ENCODE peak calls at places on chromosomes 6 and 20, in six cellular contexts. K, U, Q, V, J and H are unnamed samples.

GRCh38 chr6:134376785-134377184 is 58.9 kb upstream of the SGK1 start:
- DNase-seq in U (no peak), Q (no peak), K (no peak), V (no peak), J (no peak), H (no peak)

GRCh38 chr20:35091808-35092523 is 641 bp downstream of the TRPC4AP start:
- DNase-seq in U (no peak), V (no peak), K (no peak), J (no peak), Q (peak; percentile 31), H (no peak)

GRCh38 chr6:148251286-148251685 is 91.4 kb upstream of the SASH1 start:
- DNase-seq in Q (peak; percentile 57), V (no peak), J (no peak), K (no peak), U (no peak), H (no peak)

GRCh38 chr6:39344821-39345280 is 22.3 kb upstream of the KCNK16 start:
- DNase-seq in K (no peak), J (no peak), V (no peak), Q (peak; percentile 38), U (no peak), H (no peak)

GRCh38 chr20:43220612-43221011 is 30.9 kb upstream of the PTPRT start:
- DNase-seq in V (no peak), Q (no peak), J (no peak), U (no peak), K (no peak), H (no peak)

GRCh38 chr6:41503841-41504525 is 42.2 kb upstream of the FOXP4 start:
- DNase-seq in K (no peak), V (no peak), J (no peak), Q (peak; percentile 42), U (no peak), H (no peak)

GRCh38 chr6:127539292-127539691 is 20.2 kb upstream of the MTCL3 start:
- DNase-seq in J (no peak), V (no peak), K (no peak), U (no peak), Q (peak; percentile 16), H (no peak)

GRCh38 chr20:10549511-10549910 is 114.4 kb downstream of the SLX4IP start:
- DNase-seq in K (no peak), V (no peak), J (no peak), U (peak; percentile 38), Q (no peak), H (no peak)

GRCh38 chr6:135936606-135937005 is 85.1 kb downstream of the PDE7B start:
- DNase-seq in V (no peak), Q (peak; percentile 83), K (no peak), J (peak; percentile 42), U (no peak), H (no peak)

GRCh38 chr20:62405108-62405980 is 1.7 kb downstream of the CABLES2 start:
- DNase-seq in Q (peak; percentile 75), U (peak; percentile 54), V (no peak), K (no peak), J (peak; percentile 58), H (peak; percentile 63)

GRCh38 chr20:58408603-58409246 is 19.7 kb downstream of the VAPB start:
- DNase-seq in J (no peak), U (no peak), K (no peak), V (no peak), Q (peak; percentile 20), H (no peak)

GRCh38 chr6:30378290-30378937 is 33.5 kb downstream of the RPP21 start:
- DNase-seq in Q (peak; percentile 34), U (no peak), K (no peak), V (no peak), J (no peak), H (no peak)

GRCh38 chr20:25315418-25316210 is 67.7 kb downstream of the PYGB start:
- DNase-seq in K (no peak), J (peak; percentile 64), Q (no peak), U (peak; percentile 17), V (no peak), H (no peak)

GRCh38 chr20:46458891-46459750 is 52.7 kb upstream of the ELMO2 start:
- DNase-seq in K (no peak), Q (no peak), J (peak; percentile 12), U (peak; percentile 68), V (no peak), H (peak; percentile 56)

GRCh38 chr6:156848533-156848932 is 71.4 kb downstream of the ARID1B start:
- DNase-seq in K (no peak), U (no peak), Q (peak; percentile 59), V (no peak), J (no peak), H (peak; percentile 90)

GRCh38 chr6:39200498-39201020 is 28.7 kb downstream of the KCNK5 start:
- DNase-seq in J (no peak), V (no peak), Q (no peak), K (no peak), U (no peak), H (no peak)

GRCh38 chr20:54173653-54174451 is at the start of gene CYP24A1:
- DNase-seq in Q (no peak), J (no peak), K (no peak), U (peak; percentile 29), V (no peak), H (no peak)

GRCh38 chr20:53157443-53158408 is 185.6 kb downstream of the TSHZ2 start:
- DNase-seq in V (peak; percentile 5), Q (peak; percentile 22), K (peak; percentile 7), U (peak; percentile 51), J (peak; percentile 34), H (peak; percentile 71)